ENCODE peak calls at places on chromosomes 4 and X, in nine cellular contexts. G is GM12878; M is CD8-positive, alpha-beta memory T cell; E is IMR-90; P is heart right ventricle; B is fibroblast of lung; N is testis; D is uterus; J is suprapubic skin. Z is an unnamed sample. For H3K4me1, the result is how much of the 10 kb centered on the place peaks cover.

GRCh38 chrX:38973327-38973726 is 172.1 kb downstream of the MID1IP1 start:
- DNase-seq in G (no peak), M (no peak), E (peak), P (no peak), B (peak), N (no peak), D (no peak), J (no peak), Z (no peak)

GRCh38 chr4:158891256-158891655 is 122.4 kb downstream of the FNIP2 start:
- DNase-seq in G (no peak), M (no peak), E (no peak), P (no peak), B (no peak), N (no peak), D (no peak), J (no peak), Z (peak)

GRCh38 chr4:153243464-153243863 is 39.2 kb downstream of the TRIM2 start:
- DNase-seq in G (no peak), M (no peak), E (no peak), P (no peak), B (no peak), N (no peak), D (no peak), J (no peak), Z (peak)

GRCh38 chrX:109874548-109874947 is 128.4 kb upstream of the TMEM164 start:
- DNase-seq in G (no peak), M (no peak), E (no peak), P (no peak), B (no peak), N (no peak), D (no peak), J (no peak), Z (no peak)

GRCh38 chr4:2944091-2944482 is 19.1 kb downstream of the NOP14 start:
- DNase-seq in G (no peak), M (no peak), E (no peak), P (no peak), B (no peak), N (no peak), D (no peak), J (no peak), Z (no peak)

GRCh38 chrX:48025561-48025960 is 18.8 kb downstream of the SPACA5 start:
- DNase-seq in G (peak), M (peak), E (peak), P (peak), B (peak), N (peak), D (peak), J (no peak), Z (peak)

GRCh38 chr4:8341691-8342090 is 72.1 kb downstream of the HTRA3 start:
- DNase-seq in G (no peak), M (no peak), E (no peak), P (peak), B (no peak), N (peak), D (peak), J (peak), Z (no peak)

GRCh38 chr4:77699731-77700210 is 94.2 kb downstream of the CXCL13 start:
- DNase-seq in G (no peak), M (no peak), E (peak), P (no peak), B (peak), N (no peak), D (no peak), J (no peak), Z (peak)

GRCh38 chr4:173991814-173992213 is 291.7 kb downstream of the FBXO8 start:
- DNase-seq in G (no peak), M (no peak), E (no peak), P (no peak), B (no peak), N (no peak), D (no peak), J (no peak), Z (no peak)

GRCh38 chr4:120049732-120050494 is 16.7 kb downstream of the MAD2L1 start:
- DNase-seq in G (peak), M (peak), E (peak), P (peak), B (peak), N (peak), D (peak), J (peak), Z (peak)

GRCh38 chrX:34382416-34382815 is 250.3 kb upstream of the FAM47A start:
- DNase-seq in G (no peak), M (no peak), E (no peak), P (no peak), B (peak), N (no peak), D (no peak), J (no peak), Z (no peak)

GRCh38 chr4:7970031-7970946 is 30.6 kb upstream of the AFAP1 start:
- DNase-seq in G (no peak), M (peak), E (peak), P (no peak), B (no peak), N (no peak), D (peak), J (no peak), Z (peak)

GRCh38 chr4:27861381-27861787 is 1000.7 kb downstream of the STIM2 start:
- DNase-seq in G (no peak), M (no peak), E (peak), P (peak), B (peak), N (peak), D (no peak), J (no peak), Z (no peak)

GRCh38 chrX:153515435-153515834 is 2.0 kb upstream of the ATP2B3 start:
- DNase-seq in G (no peak), M (no peak), E (no peak), P (no peak), B (no peak), N (no peak), D (no peak), J (no peak), Z (no peak)

GRCh38 chr4:139547979-139548378 is 8.0 kb downstream of the SETD7 start:
- DNase-seq in G (no peak), M (no peak), E (no peak), P (no peak), B (no peak), N (no peak), D (no peak), J (no peak), Z (no peak)

GRCh38 chr4:83221897-83222441 is 62.6 kb downstream of the COQ2 start:
- DNase-seq in G (peak), M (no peak), E (no peak), P (no peak), B (no peak), N (no peak), D (no peak), J (no peak), Z (no peak)

GRCh38 chrX:153910446-153910845 is 6.0 kb downstream of the AVPR2 start:
- DNase-seq in G (no peak), M (no peak), E (no peak), P (no peak), B (no peak), N (no peak), D (no peak), J (no peak), Z (no peak)

GRCh38 chrX:15623074-15623473 is 22.3 kb upstream of the ACE2 start:
- DNase-seq in G (no peak), M (no peak), E (no peak), P (no peak), B (no peak), N (no peak), D (no peak), J (no peak), Z (peak)

GRCh38 chr4:186710521-186711119 is 13.0 kb downstream of the FAT1 start:
- DNase-seq in G (no peak), M (no peak), E (no peak), P (no peak), B (no peak), N (no peak), D (no peak), J (no peak), Z (no peak)

GRCh38 chrX:139058831-139059495 is 347.4 kb upstream of the FGF13 start:
- DNase-seq in G (no peak), M (no peak), E (no peak), P (no peak), B (no peak), N (no peak), D (no peak), J (no peak), Z (no peak)

GRCh38 chr4:145709843-145710242 is 29.9 kb downstream of the C4orf51 start:
- DNase-seq in G (no peak), M (no peak), E (peak), P (no peak), B (peak), N (no peak), D (no peak), J (no peak), Z (no peak)

GRCh38 chrX:148380614-148381561 is 119.5 kb upstream of the AFF2 start:
- DNase-seq in G (peak), M (peak), E (no peak), P (no peak), B (no peak), N (no peak), D (no peak), J (no peak), Z (peak)

GRCh38 chr4:140256941-140257340 is 103.0 kb upstream of the MAML3 start:
- DNase-seq in G (no peak), M (no peak), E (peak), P (no peak), B (peak), N (no peak), D (no peak), J (no peak), Z (peak)

GRCh38 chr4:1375051-1375721 is 28.2 kb downstream of the UVSSA start:
- DNase-seq in G (no peak), M (no peak), E (no peak), P (no peak), B (no peak), N (no peak), D (no peak), J (no peak), Z (no peak)

GRCh38 chr4:123398803-123399637 is 2.4 kb downstream of the SPRY1 start:
- DNase-seq in G (no peak), M (peak), E (peak), P (peak), B (peak), N (peak), D (peak), J (peak), Z (peak)

GRCh38 chr4:90543419-90544170 is 416.4 kb downstream of the CCSER1 start:
- DNase-seq in G (no peak), M (no peak), E (no peak), P (no peak), B (no peak), N (no peak), D (no peak), J (no peak), Z (no peak)

GRCh38 chrX:105134273-105134672 is 86.2 kb downstream of the TEX13A start:
- DNase-seq in G (no peak), M (no peak), E (no peak), P (no peak), B (no peak), N (no peak), D (no peak), J (no peak), Z (no peak)

GRCh38 chr4:122481766-122482405 is 25.4 kb upstream of the IL2 start:
- DNase-seq in G (no peak), M (no peak), E (no peak), P (no peak), B (peak), N (no peak), D (no peak), J (no peak), Z (no peak)

GRCh38 chrX:12791253-12792228 is at the start of gene PRPS2:
- DNase-seq in G (no peak), M (peak), E (peak), P (peak), B (peak), N (peak), D (peak), J (peak), Z (peak)

GRCh38 chr4:54959656-54960055 is 165.7 kb downstream of the KDR start:
- DNase-seq in G (no peak), M (no peak), E (peak), P (no peak), B (peak), N (no peak), D (no peak), J (no peak), Z (no peak)

GRCh38 chr4:113469023-113469390 is 292.5 kb downstream of the CAMK2D start:
- DNase-seq in G (no peak), M (no peak), E (peak), P (no peak), B (peak), N (no peak), D (no peak), J (no peak), Z (no peak)

GRCh38 chr4:2862528-2862927 is 18.9 kb downstream of the ADD1 start:
- DNase-seq in G (no peak), M (no peak), E (peak), P (no peak), B (no peak), N (no peak), D (no peak), J (no peak), Z (peak)

GRCh38 chrX:47030339-47030738 is 47.9 kb upstream of the RGN start:
- DNase-seq in G (peak), M (peak), E (peak), P (peak), B (peak), N (peak), D (no peak), J (no peak), Z (peak)

GRCh38 chr4:102390438-102390837 is 45.2 kb upstream of the SLC39A8 start:
- DNase-seq in G (peak), M (no peak), E (no peak), P (no peak), B (no peak), N (no peak), D (no peak), J (no peak), Z (no peak)

GRCh38 chr4:155496294-155496626 is 119.5 kb upstream of the MAP9 start:
- DNase-seq in G (no peak), M (no peak), E (no peak), P (no peak), B (no peak), N (no peak), D (no peak), J (no peak), Z (no peak)

GRCh38 chr4:16492872-16493271 is 266.6 kb upstream of the TAPT1 start:
- DNase-seq in G (no peak), M (no peak), E (no peak), P (no peak), B (no peak), N (no peak), D (no peak), J (no peak), Z (no peak)

GRCh38 chr4:85787133-85787532 is 312.2 kb downstream of the ARHGAP24 start:
- DNase-seq in G (no peak), M (no peak), E (peak), P (no peak), B (peak), N (no peak), D (no peak), J (no peak), Z (no peak)
- H3K4me1 ChIP-seq in G (under half), M (under half), E (under half), P (under half), B (under half), N (under half), D (under half), J (under half), Z (under half)

DNA sequence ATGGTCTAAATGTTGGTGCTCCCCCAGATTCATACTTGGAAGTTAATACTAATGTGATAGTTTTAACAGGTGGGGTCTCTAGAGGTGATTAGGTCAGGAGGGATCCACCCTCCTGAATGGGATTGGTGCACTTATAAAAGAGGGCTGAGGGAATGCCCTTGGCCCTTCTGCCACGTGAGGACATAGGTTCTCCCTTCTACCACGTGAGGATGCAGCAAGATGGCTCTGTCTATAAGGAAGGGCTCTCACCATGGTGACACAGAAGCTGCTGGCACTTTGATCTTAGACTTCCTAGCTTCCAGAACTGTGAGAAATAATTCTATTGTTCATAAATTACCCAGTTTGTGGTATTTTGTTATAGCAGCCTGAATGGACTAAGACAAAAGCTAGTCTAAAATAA is 1.1 kb downstream of the AADAT start:
- DNase-seq in G (no peak), M (no peak), E (no peak), P (no peak), B (peak), N (no peak), D (no peak), J (no peak), Z (no peak)
- H3K27ac ChIP-seq in G (no peak), M (no peak), E (no peak), P (no peak), B (no peak), N (no peak), D (no peak), J (no peak), Z (no peak)

GRCh38 chrX:17848545-17849265 is 12.4 kb downstream of the RAI2 start:
- DNase-seq in G (no peak), M (no peak), E (no peak), P (peak), B (no peak), N (no peak), D (no peak), J (no peak), Z (no peak)

GRCh38 chrX:17854521-17854920 is 6.6 kb downstream of the RAI2 start:
- DNase-seq in G (no peak), M (no peak), E (no peak), P (no peak), B (no peak), N (peak), D (no peak), J (no peak), Z (no peak)

GRCh38 chrX:17846045-17846444 is 15.1 kb downstream of the RAI2 start:
- DNase-seq in G (no peak), M (no peak), E (no peak), P (no peak), B (no peak), N (no peak), D (no peak), J (no peak), Z (no peak)

GRCh38 chrX:17854069-17854468 is 7.0 kb downstream of the RAI2 start:
- DNase-seq in G (no peak), M (no peak), E (no peak), P (no peak), B (no peak), N (no peak), D (no peak), J (no peak), Z (no peak)

GRCh38 chrX:17851854-17852253 is 9.2 kb downstream of the RAI2 start:
- DNase-seq in G (no peak), M (no peak), E (no peak), P (no peak), B (no peak), N (no peak), D (no peak), J (no peak), Z (peak)
- H3K4me1 ChIP-seq in G (under half), M (under half), E (under half), P (half or more), B (under half), N (under half), D (under half), J (under half), Z (under half)

DNA sequence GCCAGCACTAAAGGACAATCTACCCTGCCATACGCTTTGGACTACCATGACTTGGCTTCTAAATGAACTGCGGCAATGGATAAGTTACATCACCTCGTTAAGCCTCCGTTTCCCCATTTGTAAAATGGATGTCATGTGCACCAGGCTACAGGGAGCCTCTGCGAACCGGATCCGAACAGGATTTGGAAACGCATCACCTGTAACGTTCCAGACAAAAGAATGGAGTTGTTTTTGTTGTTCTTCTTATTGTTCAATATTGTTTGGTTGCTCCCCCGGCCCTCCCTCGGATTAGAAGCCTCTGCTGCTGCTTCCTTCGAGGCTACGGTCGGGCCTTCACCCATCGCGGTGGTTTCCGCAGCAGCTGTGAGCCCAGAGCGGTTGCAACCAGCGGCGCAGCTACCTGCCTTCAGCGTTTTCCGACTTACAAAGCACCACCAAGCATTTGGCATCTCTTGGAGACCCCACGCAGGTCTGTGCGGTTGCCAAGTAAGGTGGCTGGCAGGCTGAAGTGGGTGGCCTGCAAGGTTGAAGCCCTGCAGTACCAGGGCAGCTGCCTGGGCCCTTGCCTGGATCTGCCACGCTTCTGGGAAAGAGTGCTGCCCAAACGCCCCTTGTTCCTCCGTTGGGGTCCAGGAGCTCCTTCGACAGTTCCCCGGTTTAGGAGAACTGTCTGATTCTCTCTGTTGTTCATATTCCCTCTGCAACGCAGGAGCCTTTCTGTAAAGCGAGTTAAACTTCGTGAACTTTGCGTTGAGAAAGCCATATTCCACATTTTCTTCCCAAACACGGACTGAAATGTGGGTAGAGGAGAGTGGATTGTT is 7.1 kb downstream of the NKX3-2 start:
- DNase-seq in G (no peak), M (no peak), E (no peak), P (no peak), B (no peak), N (no peak), D (no peak), J (no peak), Z (no peak)
- H3K27ac ChIP-seq in G (no peak), M (no peak), E (no peak), P (no peak), B (no peak), N (no peak), D (no peak), J (no peak), Z (no peak)

GRCh38 chr4:98113005-98113404 is 30.3 kb downstream of the STPG2 start:
- DNase-seq in G (no peak), M (no peak), E (peak), P (peak), B (peak), N (no peak), D (no peak), J (no peak), Z (peak)

DNA sequence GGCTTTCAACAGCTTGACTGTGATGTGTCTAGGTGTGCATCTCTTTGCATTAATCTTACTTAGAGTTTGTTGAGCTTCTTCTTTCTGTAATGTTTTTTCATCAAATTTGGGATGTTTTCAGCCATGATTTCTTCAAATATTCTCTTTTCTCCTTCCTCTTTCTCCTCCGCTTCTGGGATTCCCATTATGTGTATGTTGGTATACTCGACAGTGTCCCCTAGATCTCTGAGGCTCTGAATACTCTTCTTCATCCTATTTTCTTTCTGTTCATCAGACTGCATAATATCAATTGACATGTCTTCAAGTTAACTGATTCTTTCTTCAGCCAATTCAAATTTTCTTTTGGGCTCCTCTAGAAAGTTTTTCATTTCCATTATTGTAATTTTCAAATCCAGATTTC is 25.9 kb downstream of the STPG2 start:
- DNase-seq in G (no peak), M (no peak), E (no peak), P (no peak), B (no peak), N (no peak), D (no peak), J (no peak), Z (no peak)
- H3K4me1 ChIP-seq in G (under half), M (under half), E (under half), P (under half), B (under half), N (under half), D (under half), J (under half), Z (under half)

DNA sequence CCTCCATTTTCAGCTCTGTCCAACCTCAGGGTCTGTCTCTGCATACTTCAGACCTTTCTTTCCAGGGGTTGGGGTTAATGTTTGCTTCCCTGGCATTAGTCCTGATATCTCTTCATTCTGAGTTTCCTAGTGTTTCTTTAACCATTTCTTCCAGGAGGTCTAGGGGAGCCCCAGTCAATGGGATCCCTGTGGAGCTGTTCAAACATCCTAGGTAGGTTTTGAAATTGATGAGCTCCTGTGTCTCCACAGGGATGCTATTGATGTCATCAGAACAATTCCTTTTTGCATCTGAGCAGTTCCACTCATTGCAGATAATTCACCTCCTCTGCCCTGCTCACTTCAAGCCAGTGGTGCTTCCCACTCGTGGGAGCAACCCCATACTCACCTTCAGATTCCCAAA is 33.8 kb upstream of the LIMCH1 start:
- DNase-seq in G (no peak), M (no peak), E (no peak), P (no peak), B (no peak), N (no peak), D (no peak), J (no peak), Z (no peak)
- H3K27ac ChIP-seq in G (no peak), M (no peak), E (no peak), P (no peak), B (no peak), N (no peak), D (no peak), J (no peak), Z (no peak)

GRCh38 chr4:124433044-124433443 is 279.5 kb downstream of the ANKRD50 start:
- DNase-seq in G (no peak), M (no peak), E (no peak), P (no peak), B (no peak), N (no peak), D (no peak), J (no peak), Z (no peak)
- H3K4me1 ChIP-seq in G (under half), M (under half), E (under half), P (under half), B (under half), N (under half), D (under half), J (under half), Z (under half)